ENCODE peak calls at places on chromosome 13, in nine cellular contexts. B is cardiac fibroblast, P is psoas muscle, G is thoracic aorta, R is tibial artery, O is heart left ventricle, Y is AG04449, T is K562, Q is tibial nerve. X is an unnamed sample.

GRCh38 chr13:74891610-74892009 is 590.4 kb downstream of the TBC1D4 start:
- DNase-seq in O (no peak), P (no peak), T (no peak), R (no peak), G (no peak), Q (no peak), Y (no peak), B (peak), X (peak)

GRCh38 chr13:84896128-84896527 is 903.1 kb downstream of the SLITRK6 start:
- DNase-seq in G (no peak), O (no peak), R (no peak), Y (peak), P (no peak), Q (no peak), B (peak), T (peak), X (peak)

GRCh38 chr13:30463820-30464495 is 1.8 kb downstream of the HMGB1 start:
- DNase-seq in P (no peak), Q (peak), G (no peak), O (peak), Y (no peak), T (peak), B (peak), R (peak), X (peak)

GRCh38 chr13:40776681-40777165 is 5.7 kb upstream of the MRPS31 start:
- DNase-seq in T (no peak), P (no peak), Q (no peak), R (no peak), O (no peak), G (no peak), B (peak), Y (no peak), X (peak)

GRCh38 chr13:59970847-59971246 is 192.9 kb downstream of the DIAPH3 start:
- DNase-seq in G (no peak), B (no peak), T (no peak), O (no peak), P (no peak), Y (no peak), R (no peak), Q (no peak), X (no peak)

GRCh38 chr13:61410669-61411297 is 4.9 kb downstream of the PCDH20 start:
- DNase-seq in T (peak), Y (no peak), Q (no peak), P (no peak), O (no peak), R (no peak), B (peak), G (no peak), X (peak)

GRCh38 chr13:57673197-57673596 is 41.7 kb downstream of the PCDH17 start:
- DNase-seq in Y (no peak), G (no peak), O (no peak), Q (no peak), R (no peak), T (no peak), B (no peak), P (no peak), X (no peak)

GRCh38 chr13:47337781-47338507 is 441.1 kb upstream of the HTR2A start:
- DNase-seq in O (no peak), B (peak), Q (no peak), P (no peak), T (no peak), G (no peak), R (no peak), Y (peak), X (peak)

GRCh38 chr13:100363874-100364273 is 224.7 kb downstream of the GGACT start:
- DNase-seq in R (no peak), T (no peak), B (no peak), Q (no peak), G (no peak), O (no peak), Y (no peak), P (no peak), X (peak)

GRCh38 chr13:105462098-105462497 is 1073.4 kb downstream of the EFNB2 start:
- DNase-seq in Q (no peak), Y (no peak), P (no peak), O (no peak), B (no peak), G (no peak), R (no peak), T (no peak), X (no peak)

GRCh38 chr13:99548448-99548847 is 47.2 kb downstream of the TM9SF2 start:
- DNase-seq in G (no peak), P (no peak), T (no peak), Y (no peak), O (no peak), Q (no peak), R (no peak), B (no peak), X (no peak)

GRCh38 chr13:45385912-45386311 is 32.3 kb downstream of the SLC25A30 start:
- DNase-seq in Y (no peak), G (no peak), P (no peak), T (no peak), B (no peak), O (no peak), Q (no peak), R (no peak), X (no peak)

GRCh38 chr13:86559915-86560314 is 760.7 kb upstream of the SLITRK6 start:
- DNase-seq in B (no peak), Y (no peak), G (no peak), P (no peak), R (no peak), T (no peak), Q (no peak), O (no peak), X (no peak)

GRCh38 chr13:72164811-72165210 is 297.8 kb upstream of the DACH1 start:
- DNase-seq in P (no peak), G (no peak), Y (no peak), O (no peak), B (no peak), R (no peak), T (no peak), Q (no peak), X (no peak)

GRCh38 chr13:34731486-34731885 is 210.6 kb upstream of the NBEA start:
- DNase-seq in O (no peak), B (no peak), G (no peak), R (no peak), T (no peak), Y (no peak), P (no peak), Q (no peak), X (no peak)

GRCh38 chr13:97255515-97255999 is 33.4 kb downstream of the MBNL2 start:
- DNase-seq in P (no peak), R (no peak), B (no peak), Q (no peak), T (no peak), O (no peak), G (no peak), Y (no peak), X (no peak)

GRCh38 chr13:97749174-97749573 is 204.3 kb upstream of the IPO5 start:
- DNase-seq in Y (no peak), Q (no peak), P (no peak), G (no peak), B (no peak), O (no peak), T (no peak), R (no peak), X (peak)

GRCh38 chr13:58619396-58620113 is 988.0 kb downstream of the PCDH17 start:
- DNase-seq in P (no peak), B (no peak), Q (no peak), G (no peak), R (no peak), O (no peak), Y (no peak), T (no peak), X (no peak)

GRCh38 chr13:98606296-98606695 is 29.4 kb upstream of the STK24 start:
- DNase-seq in G (no peak), R (no peak), P (no peak), O (no peak), Y (no peak), B (no peak), Q (no peak), T (no peak), X (no peak)

GRCh38 chr13:113123226-113124150 is 889 bp downstream of the F10 start:
- DNase-seq in Q (no peak), O (no peak), Y (no peak), R (peak), B (no peak), P (no peak), G (no peak), T (peak), X (no peak)

GRCh38 chr13:83350569-83350968 is 531.7 kb downstream of the SLITRK1 start:
- DNase-seq in O (no peak), Y (no peak), Q (no peak), P (no peak), G (no peak), T (no peak), B (peak), R (no peak), X (peak)

GRCh38 chr13:85313761-85314503 is 485.3 kb downstream of the SLITRK6 start:
- DNase-seq in P (no peak), G (no peak), Q (no peak), Y (peak), O (no peak), B (no peak), R (no peak), T (no peak), X (peak)

GRCh38 chr13:21528616-21529015 is 69.5 kb upstream of the ZDHHC20 start:
- DNase-seq in O (no peak), Q (no peak), P (no peak), Y (no peak), T (no peak), G (no peak), R (no peak), B (peak), X (peak)

GRCh38 chr13:63497601-63498000 is 2082.0 kb upstream of the PCDH20 start:
- DNase-seq in G (no peak), T (no peak), R (no peak), Q (no peak), P (no peak), Y (no peak), B (peak), O (no peak), X (peak)

GRCh38 chr13:37656247-37656940 is 57.8 kb upstream of the POSTN start:
- DNase-seq in Q (no peak), T (no peak), P (no peak), Y (peak), B (peak), R (no peak), G (no peak), O (no peak), X (peak)

GRCh38 chr13:82747331-82747730 is 1134.9 kb downstream of the SLITRK1 start:
- DNase-seq in T (no peak), G (no peak), B (no peak), Q (no peak), R (no peak), P (no peak), Y (no peak), O (no peak), X (peak)

GRCh38 chr13:84844473-84844872 is 954.7 kb downstream of the SLITRK6 start:
- DNase-seq in T (no peak), B (no peak), P (no peak), R (no peak), Q (no peak), O (no peak), G (no peak), Y (no peak), X (no peak)

GRCh38 chr13:37944476-37945442 is 75.2 kb upstream of the TRPC4 start:
- DNase-seq in O (no peak), Q (no peak), R (no peak), B (peak), T (no peak), P (no peak), Y (no peak), G (no peak), X (no peak)

GRCh38 chr13:39765801-39766463 is 110.5 kb downstream of the COG6 start:
- DNase-seq in Y (no peak), T (no peak), G (no peak), B (peak), P (peak), R (no peak), Q (no peak), O (peak), X (peak)

GRCh38 chr13:30829145-30829544 is 76.9 kb upstream of the MEDAG start:
- DNase-seq in Y (no peak), G (no peak), Q (no peak), P (no peak), R (no peak), T (no peak), O (no peak), B (peak), X (peak)

GRCh38 chr13:23447927-23448326 is 14.4 kb upstream of the SACS start:
- DNase-seq in R (no peak), B (peak), P (no peak), Y (no peak), G (no peak), T (no peak), O (no peak), Q (no peak), X (peak)

GRCh38 chr13:110551284-110551683 is 10.2 kb downstream of the RAB20 start:
- DNase-seq in Y (no peak), T (no peak), B (no peak), G (no peak), P (no peak), Q (no peak), O (no peak), R (no peak), X (no peak)
- H3K4me3 ChIP-seq in Y (no peak), T (no peak), B (no peak), G (peak), P (no peak), Q (no peak), O (no peak), R (no peak), X (no peak)

GRCh38 chr13:95862401-95862800 is 185.5 kb downstream of the DNAJC3 start:
- DNase-seq in B (no peak), T (no peak), O (no peak), P (no peak), G (no peak), Y (no peak), Q (no peak), R (no peak), X (peak)
- TF ChIP-seq CTCF in B (no peak), T (no peak), O (no peak), P (no peak), G (no peak), Y (no peak), Q (no peak), R (no peak), X (no peak)

GRCh38 chr13:50636007-50636704 is 207.3 kb downstream of the DLEU7 start:
- DNase-seq in Q (no peak), O (no peak), B (peak), G (no peak), R (no peak), T (peak), P (no peak), Y (no peak), X (no peak)
- H3K4me3 ChIP-seq in Q (no peak), O (no peak), B (no peak), G (no peak), R (no peak), T (no peak), P (no peak), Y (no peak), X (no peak)

GRCh38 chr13:42816538-42816937 is 35.2 kb downstream of the FAM216B start:
- DNase-seq in B (no peak), Q (no peak), G (no peak), R (no peak), P (no peak), O (no peak), T (no peak), Y (no peak), X (no peak)

GRCh38 chr13:42808572-42808971 is 27.2 kb downstream of the FAM216B start:
- DNase-seq in B (no peak), T (no peak), Y (no peak), P (no peak), G (no peak), R (no peak), Q (no peak), O (no peak), X (peak)

GRCh38 chr13:42814868-42815267 is 33.5 kb downstream of the FAM216B start:
- DNase-seq in R (no peak), P (no peak), T (no peak), G (no peak), B (peak), Y (peak), O (no peak), Q (no peak), X (peak)

GRCh38 chr13:42815686-42816085 is 34.3 kb downstream of the FAM216B start:
- DNase-seq in Y (no peak), O (no peak), G (no peak), P (no peak), Q (no peak), T (no peak), B (peak), R (no peak), X (peak)

DNA sequence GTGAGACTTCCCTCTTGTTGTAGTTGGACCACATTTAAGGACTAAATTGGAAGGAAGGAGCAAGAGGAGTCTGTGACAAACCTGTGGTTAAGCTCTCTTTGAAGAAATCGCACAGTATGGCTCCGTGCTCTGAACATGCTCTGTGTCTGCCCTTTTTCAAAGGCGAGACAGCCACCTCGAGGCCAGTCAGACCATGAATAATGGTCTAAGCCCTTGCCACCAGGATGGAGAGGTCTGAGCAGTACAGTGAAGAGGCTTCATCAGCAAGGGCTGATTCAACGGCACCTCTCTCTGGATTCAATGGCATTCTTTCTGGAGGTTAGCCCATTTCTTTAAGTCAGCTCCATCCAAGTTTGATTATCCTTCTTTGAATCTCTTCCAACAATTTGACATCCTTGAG is 30.9 kb downstream of the FAM216B start:
- DNase-seq in P (no peak), G (no peak), R (no peak), O (no peak), Q (no peak), B (peak), T (no peak), Y (no peak), X (peak)
- TF ChIP-seq CTCF in P (no peak), G (no peak), R (no peak), O (no peak), Q (no peak), B (no peak), T (no peak), Y (no peak), X (no peak)

GRCh38 chr13:51814071-51814470 is 10.1 kb upstream of the DHRS12 start:
- DNase-seq in Y (no peak), R (no peak), T (no peak), P (no peak), B (no peak), O (no peak), Q (no peak), G (no peak), X (no peak)

GRCh38 chr13:51814825-51815650 is 11.1 kb upstream of the DHRS12 start:
- DNase-seq in Y (no peak), R (no peak), O (peak), B (peak), Q (peak), T (peak), P (peak), G (no peak), X (peak)

GRCh38 chr13:51808811-51809210 is 4.8 kb upstream of the DHRS12 start:
- DNase-seq in Q (no peak), B (no peak), Y (no peak), R (no peak), T (no peak), P (no peak), G (no peak), O (no peak), X (no peak)

GRCh38 chr13:51811920-51812328 is 8.0 kb upstream of the DHRS12 start:
- DNase-seq in Y (no peak), O (no peak), G (no peak), P (no peak), B (no peak), Q (no peak), T (no peak), R (no peak), X (no peak)

DNA sequence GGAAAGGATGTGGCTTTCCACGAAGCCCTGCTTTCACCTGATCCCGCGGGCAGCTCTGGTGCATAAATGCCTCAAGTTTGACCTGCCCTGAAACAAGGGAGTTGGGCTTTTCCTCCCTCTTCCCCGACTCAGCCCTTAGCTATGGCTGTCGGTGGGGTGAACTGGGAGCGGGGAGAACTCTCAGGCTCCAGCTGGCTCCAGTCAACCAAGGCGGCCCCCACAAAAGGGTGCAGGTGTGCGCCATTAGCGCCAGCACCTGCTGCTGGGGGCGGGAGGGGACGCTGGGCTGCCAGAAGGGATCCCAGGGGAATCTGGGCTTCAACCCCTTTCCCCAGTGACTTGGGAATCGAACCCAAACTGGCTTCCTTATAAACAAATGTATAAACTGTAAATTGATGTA is 7.1 kb upstream of the DHRS12 start:
- DNase-seq in B (no peak), Y (no peak), Q (no peak), R (no peak), T (no peak), P (no peak), G (no peak), O (no peak), X (no peak)
- H3K4me3 ChIP-seq in B (no peak), Y (no peak), Q (no peak), R (no peak), T (no peak), P (no peak), G (no peak), O (no peak), X (no peak)